ENCODE peak calls at places on chromosomes 1 and 21, in four cellular contexts. J, D, Z and Y are unnamed samples.

GRCh38 chr1:198657550-198658064 is 18.8 kb downstream of the PTPRC start:
- DNase-seq in D (peak; percentile 96), J (no peak), Z (no peak), Y (no peak)

GRCh38 chr1:78651247-78651646 is 1.6 kb downstream of the IFI44 start:
- DNase-seq in D (peak; percentile 41), Z (no peak), J (no peak), Y (no peak)

GRCh38 chr1:212512731-212513559 is 80.2 kb downstream of the NENF start:
- DNase-seq in D (no peak), J (no peak), Z (no peak), Y (no peak)

GRCh38 chr1:231707407-231707806 is 80.8 kb downstream of the DISC1 start:
- DNase-seq in D (no peak), J (no peak), Z (no peak), Y (no peak)

GRCh38 chr1:154546264-154547043 is 12.0 kb downstream of the UBE2Q1 start:
- DNase-seq in D (peak; percentile 66), Z (peak; percentile 52), J (peak; percentile 61), Y (peak; percentile 37)

GRCh38 chr1:20792177-20792576 is 5.1 kb upstream of the HP1BP3 start:
- DNase-seq in D (peak; percentile 96), J (no peak), Z (no peak), Y (no peak)

GRCh38 chr1:208604295-208604694 is 360.1 kb upstream of the PLXNA2 start:
- DNase-seq in Z (no peak), D (no peak), J (no peak), Y (no peak)

GRCh38 chr21:31917108-31917507 is 44.3 kb downstream of the HUNK start:
- DNase-seq in J (no peak), D (no peak), Z (no peak), Y (no peak)

GRCh38 chr1:225933072-225933471 is 7.9 kb downstream of the LEFTY2 start:
- DNase-seq in D (peak; percentile 39), J (no peak), Z (no peak), Y (no peak)

GRCh38 chr21:44927587-44928461 is 7.1 kb upstream of the ITGB2 start:
- DNase-seq in Z (no peak), J (no peak), D (no peak), Y (peak; percentile 46)

GRCh38 chr1:201348211-201348566 is 29.3 kb downstream of the TNNT2 start:
- DNase-seq in D (peak; percentile 60), Z (peak; percentile 62), J (no peak), Y (no peak)

GRCh38 chr1:65148548-65149390 is 766 bp downstream of the AK4 start:
- DNase-seq in J (peak; percentile 63), Z (peak; percentile 29), D (peak; percentile 3), Y (peak; percentile 60)

GRCh38 chr1:55816456-55816794 is 601.3 kb upstream of the USP24 start:
- DNase-seq in D (peak; percentile 81), J (no peak), Z (no peak), Y (no peak)

GRCh38 chr1:78237364-78237916 is 191.7 kb downstream of the GIPC2 start:
- DNase-seq in J (peak; percentile 70), D (no peak), Z (no peak), Y (no peak)

GRCh38 chr1:213995603-213996002 is 7.8 kb downstream of the PROX1 start:
- DNase-seq in Z (no peak), J (no peak), D (no peak), Y (no peak)

GRCh38 chr1:55696181-55696580 is 481.0 kb upstream of the USP24 start:
- DNase-seq in D (peak; percentile 83), J (no peak), Z (no peak), Y (no peak)

GRCh38 chr21:46050651-46051378 is 47.1 kb upstream of the COL6A2 start:
- DNase-seq in D (no peak), J (peak; percentile 40), Z (no peak), Y (no peak)

GRCh38 chr1:215793210-215793609 is 226.1 kb downstream of the KCTD3 start:
- DNase-seq in Z (no peak), J (no peak), D (peak; percentile 89), Y (no peak)

GRCh38 chr1:199855580-199855979 is 171.9 kb upstream of the NR5A2 start:
- DNase-seq in J (no peak), Z (no peak), D (peak; percentile 30), Y (no peak)

GRCh38 chr1:224594360-224594759 is 21.8 kb upstream of the CNIH3 start:
- DNase-seq in Z (no peak), J (no peak), D (no peak), Y (no peak)

GRCh38 chr1:3504823-3505155 is 50.3 kb downstream of the ARHGEF16 start:
- DNase-seq in J (no peak), D (no peak), Z (no peak), Y (no peak)

GRCh38 chr21:39106881-39107462 is 76.3 kb downstream of the PSMG1 start:
- DNase-seq in Z (no peak), J (no peak), D (no peak), Y (no peak)

GRCh38 chr1:223423641-223424233 is 30.5 kb downstream of the CCDC185 start:
- DNase-seq in Z (no peak), D (peak; percentile 28), J (no peak), Y (no peak)

GRCh38 chr1:71222668-71223067 is 141.8 kb upstream of the ZRANB2 start:
- DNase-seq in D (no peak), J (no peak), Z (no peak), Y (no peak)

GRCh38 chr21:38350681-38351080 is 93.9 kb downstream of the KCNJ15 start:
- DNase-seq in D (no peak), Z (no peak), J (no peak), Y (no peak)

GRCh38 chr1:201885531-201886075 is 3.1 kb upstream of the SHISA4 start:
- DNase-seq in D (peak; percentile 44), J (peak; percentile 12), Z (no peak), Y (no peak)

GRCh38 chr1:17915511-17916205 is 160.5 kb downstream of the ACTL8 start:
- DNase-seq in D (no peak), J (no peak), Z (no peak), Y (no peak)

GRCh38 chr1:186202174-186202843 is 172.7 kb downstream of the TPR start:
- DNase-seq in J (peak; percentile 59), Z (no peak), D (peak; percentile 81), Y (peak; percentile 18)

GRCh38 chr1:55255901-55256300 is 40.7 kb upstream of the USP24 start:
- DNase-seq in Z (no peak), J (no peak), D (no peak), Y (no peak)

GRCh38 chr21:25997788-25998611 is 172.6 kb downstream of the APP start:
- DNase-seq in D (no peak), Z (peak; percentile 65), J (no peak), Y (no peak)

GRCh38 chr1:69157046-69157756 is 410.5 kb upstream of the LRRC7 start:
- DNase-seq in J (no peak), Z (no peak), D (no peak), Y (no peak)

GRCh38 chr1:25520446-25521061 is 22.9 kb upstream of the LDLRAP1 start:
- DNase-seq in Z (peak; percentile 43), D (peak; percentile 74), J (peak; percentile 62), Y (peak; percentile 62)

GRCh38 chr1:43272161-43272560 is 2.4 kb downstream of the TMEM125 start:
- DNase-seq in Z (no peak), D (no peak), J (peak; percentile 36), Y (no peak)

GRCh38 chr1:95309031-95309459 is 75.0 kb downstream of the RWDD3 start:
- DNase-seq in D (peak; percentile 67), J (no peak), Z (peak; percentile 62), Y (no peak)

GRCh38 chr1:117605811-117606607 is at the start of gene TENT5C:
- DNase-seq in Z (peak; percentile 97), J (peak; percentile 99), D (peak; percentile 95), Y (peak; percentile 96)
- H3K27ac ChIP-seq in Z (peak within 1 kb of the TSS; percentile 61), J (peak within 1 kb of the TSS; percentile 84), D (peak within 1 kb of the TSS; percentile 41), Y (peak within 1 kb of the TSS; percentile 80)

DNA sequence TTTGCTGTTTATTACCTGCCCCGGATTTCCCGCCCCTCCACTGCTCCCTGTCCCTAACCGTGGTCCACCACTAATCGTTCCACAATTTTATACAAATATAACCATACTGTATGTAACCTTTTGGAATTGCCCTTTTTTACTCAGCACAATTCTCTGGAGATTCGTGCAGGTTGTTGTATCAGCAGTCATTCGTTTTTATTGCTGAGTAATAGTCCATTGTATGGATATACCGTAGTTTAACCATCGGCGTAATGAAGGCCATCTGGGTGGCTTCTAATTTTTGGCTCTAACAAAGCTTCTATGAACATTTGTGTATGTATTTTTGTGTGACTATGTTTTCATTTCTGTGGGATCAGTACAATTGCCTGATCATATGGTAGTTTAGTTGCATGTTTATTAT is 50.0 kb downstream of the UCK2 start:
- DNase-seq in D (no peak), J (no peak), Z (no peak), Y (no peak)
- H3K9me3 ChIP-seq in D (no peaks in the 10 kb centered on the region), J (no peaks in the 10 kb centered on the region), Z (peaks cover 33% of the 10 kb centered on the region), Y (peaks cover 8% of the 10 kb centered on the region)

DNA sequence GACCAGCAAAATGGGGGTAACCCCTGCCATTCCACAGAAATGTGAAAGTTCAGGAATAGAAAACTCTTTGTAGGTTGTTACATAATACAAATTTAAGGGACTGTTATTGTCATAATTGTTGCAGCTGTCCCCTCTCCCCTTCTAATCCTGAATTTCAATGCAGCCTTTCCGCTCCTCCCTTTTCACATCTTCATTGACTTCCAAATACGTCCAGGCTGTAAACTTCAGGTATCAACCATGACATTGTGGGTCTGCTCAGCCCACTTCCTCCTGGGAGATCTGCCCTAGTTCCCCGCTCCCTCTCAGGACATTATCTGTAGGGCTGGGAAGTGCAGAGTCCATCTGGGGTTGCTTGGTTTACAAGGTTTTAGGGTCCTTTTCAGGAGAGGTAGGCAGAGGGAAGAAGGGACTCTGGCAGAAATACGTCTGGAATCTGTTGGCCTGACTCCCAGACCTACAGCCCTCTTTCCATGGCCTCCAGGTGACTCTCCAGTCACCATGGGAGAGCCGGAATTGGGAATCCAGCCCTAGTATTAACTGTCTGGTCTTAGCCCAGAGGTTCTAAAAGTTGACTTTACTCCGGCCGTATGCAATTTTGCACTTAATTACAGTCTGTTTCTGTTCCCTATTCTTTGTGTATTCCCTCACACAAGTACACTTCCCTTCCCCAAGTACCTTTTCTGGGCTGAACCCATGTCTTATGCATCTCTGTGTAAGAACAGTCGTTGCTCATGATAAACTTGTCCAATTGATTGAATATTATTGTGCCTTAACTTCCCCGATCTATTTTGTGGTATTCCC is 4.7 kb upstream of the DENND2D start:
- DNase-seq in J (no peak), Z (no peak), D (no peak), Y (no peak)
- H3K27ac ChIP-seq in J (peak overlapping the region; percentile 75), Z (no peak overlapping the region), D (no peak overlapping the region), Y (no peak overlapping the region)

DNA sequence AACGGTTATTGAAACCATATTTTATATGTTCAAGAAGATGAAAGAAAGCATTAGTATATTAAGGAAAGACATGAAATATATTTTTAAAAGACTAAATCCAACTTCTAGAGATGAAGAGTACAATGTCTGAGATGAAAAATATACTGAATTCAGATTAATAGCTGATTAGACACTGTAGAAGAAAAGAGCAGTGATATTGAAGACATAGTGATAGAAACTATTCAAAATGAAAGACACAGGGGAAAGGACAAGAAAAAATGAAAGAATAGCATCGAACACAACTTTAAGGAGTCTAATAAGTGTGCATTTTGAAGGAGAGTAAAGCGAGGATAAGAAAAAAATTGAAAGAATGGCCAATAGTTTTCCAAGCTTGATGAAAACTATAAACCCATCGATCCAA is 11.2 kb upstream of the IFNAR1 start:
- DNase-seq in J (no peak), Z (no peak), D (no peak), Y (no peak)
- H3K9me3 ChIP-seq in J (no peaks in the 10 kb centered on the region), Z (peaks cover 12% of the 10 kb centered on the region), D (no peaks in the 10 kb centered on the region), Y (peaks cover 12% of the 10 kb centered on the region)